ENCODE peak calls at places on chromosomes 4 and X, in eight cellular contexts. B, N, K, R, V, Z, E and O are unnamed samples.

GRCh38 chrX:3592184-3592583 is 121.3 kb downstream of the PRKX start:
- DNase-seq in B (no peak), N (no peak), K (no peak), R (no peak), V (no peak), Z (no peak), E (no peak), O (no peak)

GRCh38 chr4:4639370-4639769 is 97.5 kb upstream of the STX18 start:
- DNase-seq in B (no peak), N (no peak), K (no peak), R (no peak), V (no peak), Z (no peak), E (no peak), O (no peak)

GRCh38 chrX:65821721-65822496 is 154.5 kb downstream of the MSN start:
- DNase-seq in B (no peak), N (peak; percentile 3), K (no peak), R (peak; percentile 5), V (no peak), Z (peak; percentile 68), E (no peak), O (no peak)

GRCh38 chrX:65910899-65911298 is 129.0 kb downstream of the VSIG4 start:
- DNase-seq in B (no peak), N (no peak), K (no peak), R (no peak), V (no peak), Z (no peak), E (no peak), O (no peak)

GRCh38 chr4:168631241-168632151 is 134.6 kb downstream of the PALLD start:
- DNase-seq in B (no peak), N (peak; percentile 70), K (peak; percentile 62), R (no peak), V (peak; percentile 73), Z (no peak), E (peak; percentile 62), O (no peak)

GRCh38 chrX:1502241-1502640 is 34.7 kb downstream of the P2RY8 start:
- DNase-seq in B (no peak), N (peak; percentile 0), K (no peak), R (peak; percentile 37), V (no peak), Z (peak; percentile 70), E (no peak), O (no peak)

GRCh38 chrX:107730991-107731766 is 44.4 kb downstream of the TSC22D3 start:
- DNase-seq in B (no peak), N (no peak), K (no peak), R (no peak), V (no peak), Z (no peak), E (no peak), O (no peak)

GRCh38 chrX:2568125-2568524 is 67.3 kb upstream of the DHRSX start:
- DNase-seq in B (no peak), N (no peak), K (no peak), R (no peak), V (no peak), Z (no peak), E (no peak), O (no peak)

GRCh38 chr4:10296730-10297129 is 160.5 kb downstream of the ZNF518B start:
- DNase-seq in B (no peak), N (no peak), K (peak; percentile 88), R (no peak), V (peak; percentile 25), Z (no peak), E (no peak), O (peak; percentile 29)

GRCh38 chrX:139842326-139843175 is 90.3 kb downstream of the ATP11C start:
- DNase-seq in B (no peak), N (no peak), K (no peak), R (no peak), V (no peak), Z (no peak), E (no peak), O (no peak)

GRCh38 chr4:30696195-30696594 is 24.0 kb upstream of the PCDH7 start:
- DNase-seq in B (no peak), N (no peak), K (no peak), R (no peak), V (peak; percentile 30), Z (no peak), E (no peak), O (no peak)

GRCh38 chrX:136933617-136934145 is 53.2 kb upstream of the RBMX start:
- DNase-seq in B (no peak), N (no peak), K (no peak), R (no peak), V (no peak), Z (no peak), E (no peak), O (peak; percentile 24)

GRCh38 chrX:40005290-40006011 is 92.3 kb downstream of the BCOR start:
- DNase-seq in B (no peak), N (no peak), K (no peak), R (no peak), V (no peak), Z (no peak), E (no peak), O (no peak)

GRCh38 chr4:184929476-184929875 is 88.8 kb upstream of the HELT start:
- DNase-seq in B (no peak), N (no peak), K (no peak), R (no peak), V (no peak), Z (no peak), E (no peak), O (no peak)

GRCh38 chrX:23373129-23373804 is 38.6 kb downstream of the PTCHD1 start:
- DNase-seq in B (no peak), N (no peak), K (peak; percentile 29), R (no peak), V (peak; percentile 34), Z (no peak), E (no peak), O (peak; percentile 56)

GRCh38 chrX:155983326-155983725 is 14.2 kb upstream of the IL9R start:
- DNase-seq in B (no peak), N (no peak), K (no peak), R (no peak), V (no peak), Z (no peak), E (no peak), O (no peak)

GRCh38 chr4:47741200-47741599 is 96.7 kb downstream of the CORIN start:
- DNase-seq in B (no peak), N (no peak), K (peak; percentile 15), R (no peak), V (peak; percentile 59), Z (no peak), E (no peak), O (no peak)

GRCh38 chrX:13473666-13474516 is 95.5 kb upstream of the EGFL6 start:
- DNase-seq in B (no peak), N (no peak), K (no peak), R (no peak), V (no peak), Z (no peak), E (no peak), O (no peak)

GRCh38 chrX:76148753-76149152 is 24.1 kb upstream of the PBDC1 start:
- DNase-seq in B (no peak), N (peak; percentile 0), K (peak; percentile 65), R (no peak), V (peak; percentile 43), Z (peak; percentile 82), E (no peak), O (peak; percentile 19)

GRCh38 chr4:161664740-161665139 is 499.1 kb downstream of the FSTL5 start:
- DNase-seq in B (no peak), N (no peak), K (peak; percentile 71), R (no peak), V (no peak), Z (no peak), E (no peak), O (no peak)

GRCh38 chr4:26217961-26218676 is 102.7 kb upstream of the RBPJ start:
- DNase-seq in B (no peak), N (no peak), K (peak; percentile 40), R (no peak), V (no peak), Z (no peak), E (no peak), O (peak; percentile 85)

GRCh38 chrX:113594504-113594903 is 753.9 kb upstream of the AMOT start:
- DNase-seq in B (no peak), N (no peak), K (peak; percentile 42), R (no peak), V (peak; percentile 11), Z (no peak), E (no peak), O (no peak)

GRCh38 chr4:179596621-179597020 is 2154.4 kb upstream of the AGA start:
- DNase-seq in B (no peak), N (no peak), K (no peak), R (no peak), V (peak; percentile 52), Z (no peak), E (no peak), O (no peak)

GRCh38 chr4:182067828-182068227 is 175.4 kb upstream of the TENM3 start:
- DNase-seq in B (no peak), N (no peak), K (no peak), R (no peak), V (no peak), Z (no peak), E (no peak), O (no peak)

GRCh38 chr4:95627709-95628108 is 78.9 kb upstream of the UNC5C start:
- DNase-seq in B (no peak), N (no peak), K (no peak), R (no peak), V (no peak), Z (no peak), E (no peak), O (no peak)